ENCODE peak calls at places on chromosome 1, in nine cellular contexts. One of them, this sample, is unnamed.

GRCh38 chr1:189619682-189620332 is 857.9 kb downstream of the BRINP3 start:
- DNase-seq in CD8-positive, alpha-beta T cell: no peak
- DNase-seq in coronary artery: no peak
- DNase-seq in IMR-90: peak; percentile 93
- DNase-seq in NB4: no peak
- DNase-seq in OCI-LY7: no peak
- DNase-seq in fibroblast of pulmonary artery: peak; percentile 90
- DNase-seq in suprapubic skin: no peak
- DNase-seq in HFF-Myc: peak; percentile 2
- DNase-seq in this sample: peak; percentile 67

GRCh38 chr1:59506952-59507351 is 210.1 kb downstream of the FGGY start:
- DNase-seq in CD8-positive, alpha-beta T cell: no peak
- DNase-seq in coronary artery: no peak
- DNase-seq in IMR-90: peak; percentile 40
- DNase-seq in NB4: peak; percentile 78
- DNase-seq in OCI-LY7: peak; percentile 48
- DNase-seq in fibroblast of pulmonary artery: no peak
- DNase-seq in suprapubic skin: no peak
- DNase-seq in HFF-Myc: no peak
- DNase-seq in this sample: peak; percentile 50

GRCh38 chr1:215146252-215146975 is 63.9 kb downstream of the KCNK2 start:
- DNase-seq in CD8-positive, alpha-beta T cell: no peak
- DNase-seq in coronary artery: no peak
- DNase-seq in IMR-90: peak; percentile 64
- DNase-seq in NB4: peak; percentile 69
- DNase-seq in OCI-LY7: no peak
- DNase-seq in fibroblast of pulmonary artery: peak; percentile 62
- DNase-seq in suprapubic skin: no peak
- DNase-seq in HFF-Myc: no peak
- DNase-seq in this sample: peak; percentile 61

GRCh38 chr1:225635649-225636048 is 17.3 kb downstream of the ENAH start:
- DNase-seq in CD8-positive, alpha-beta T cell: no peak
- DNase-seq in coronary artery: no peak
- DNase-seq in IMR-90: no peak
- DNase-seq in NB4: no peak
- DNase-seq in OCI-LY7: no peak
- DNase-seq in fibroblast of pulmonary artery: peak; percentile 38
- DNase-seq in suprapubic skin: no peak
- DNase-seq in HFF-Myc: no peak
- DNase-seq in this sample: no peak

GRCh38 chr1:160206421-160207117 is 1.4 kb downstream of the PEA15 start:
- DNase-seq in CD8-positive, alpha-beta T cell: no peak
- DNase-seq in coronary artery: no peak
- DNase-seq in IMR-90: peak; percentile 90
- DNase-seq in NB4: peak; percentile 35
- DNase-seq in OCI-LY7: peak; percentile 32
- DNase-seq in fibroblast of pulmonary artery: peak; percentile 89
- DNase-seq in suprapubic skin: no peak
- DNase-seq in HFF-Myc: peak; percentile 38
- DNase-seq in this sample: peak; percentile 88

GRCh38 chr1:216200941-216201340 is 222.3 kb downstream of the USH2A start:
- DNase-seq in CD8-positive, alpha-beta T cell: no peak
- DNase-seq in coronary artery: no peak
- DNase-seq in IMR-90: no peak
- DNase-seq in NB4: no peak
- DNase-seq in OCI-LY7: no peak
- DNase-seq in fibroblast of pulmonary artery: no peak
- DNase-seq in suprapubic skin: no peak
- DNase-seq in HFF-Myc: no peak
- DNase-seq in this sample: no peak

GRCh38 chr1:111813440-111814304 is 58.0 kb downstream of the DDX20 start:
- DNase-seq in CD8-positive, alpha-beta T cell: no peak
- DNase-seq in coronary artery: no peak
- DNase-seq in IMR-90: no peak
- DNase-seq in NB4: peak; percentile 32
- DNase-seq in OCI-LY7: peak; percentile 32
- DNase-seq in fibroblast of pulmonary artery: no peak
- DNase-seq in suprapubic skin: no peak
- DNase-seq in HFF-Myc: no peak
- DNase-seq in this sample: no peak

GRCh38 chr1:10980841-10981727 is 31.4 kb upstream of the TARDBP start:
- DNase-seq in CD8-positive, alpha-beta T cell: no peak
- DNase-seq in coronary artery: no peak
- DNase-seq in IMR-90: no peak
- DNase-seq in NB4: no peak
- DNase-seq in OCI-LY7: no peak
- DNase-seq in fibroblast of pulmonary artery: peak; percentile 33
- DNase-seq in suprapubic skin: no peak
- DNase-seq in HFF-Myc: no peak
- DNase-seq in this sample: peak; percentile 59

GRCh38 chr1:172951728-172952365 is 98.9 kb downstream of the TNFSF18 start:
- DNase-seq in CD8-positive, alpha-beta T cell: no peak
- DNase-seq in coronary artery: no peak
- DNase-seq in IMR-90: peak; percentile 91
- DNase-seq in NB4: no peak
- DNase-seq in OCI-LY7: no peak
- DNase-seq in fibroblast of pulmonary artery: peak; percentile 86
- DNase-seq in suprapubic skin: no peak
- DNase-seq in HFF-Myc: no peak
- DNase-seq in this sample: peak; percentile 69

GRCh38 chr1:53585565-53585964 is 126.4 kb downstream of the DMRTB1 start:
- DNase-seq in CD8-positive, alpha-beta T cell: no peak
- DNase-seq in coronary artery: peak; percentile 50
- DNase-seq in IMR-90: no peak
- DNase-seq in NB4: no peak
- DNase-seq in OCI-LY7: no peak
- DNase-seq in fibroblast of pulmonary artery: no peak
- DNase-seq in suprapubic skin: peak; percentile 15
- DNase-seq in HFF-Myc: no peak
- DNase-seq in this sample: no peak

GRCh38 chr1:178772952-178773351 is 47.9 kb downstream of the RALGPS2 start:
- DNase-seq in CD8-positive, alpha-beta T cell: no peak
- DNase-seq in coronary artery: no peak
- DNase-seq in IMR-90: no peak
- DNase-seq in NB4: no peak
- DNase-seq in OCI-LY7: no peak
- DNase-seq in fibroblast of pulmonary artery: no peak
- DNase-seq in suprapubic skin: no peak
- DNase-seq in HFF-Myc: no peak
- DNase-seq in this sample: no peak

GRCh38 chr1:178774263-178774662 is 49.2 kb downstream of the RALGPS2 start:
- DNase-seq in CD8-positive, alpha-beta T cell: no peak
- DNase-seq in coronary artery: no peak
- DNase-seq in IMR-90: peak; percentile 28
- DNase-seq in NB4: peak; percentile 52
- DNase-seq in OCI-LY7: peak; percentile 48
- DNase-seq in fibroblast of pulmonary artery: peak; percentile 61
- DNase-seq in suprapubic skin: no peak
- DNase-seq in HFF-Myc: no peak
- DNase-seq in this sample: peak; percentile 61

GRCh38 chr1:178768423-178768822 is 43.4 kb downstream of the RALGPS2 start:
- DNase-seq in CD8-positive, alpha-beta T cell: no peak
- DNase-seq in coronary artery: no peak
- DNase-seq in IMR-90: no peak
- DNase-seq in NB4: peak; percentile 67
- DNase-seq in OCI-LY7: peak; percentile 46
- DNase-seq in fibroblast of pulmonary artery: peak; percentile 50
- DNase-seq in suprapubic skin: no peak
- DNase-seq in HFF-Myc: no peak
- DNase-seq in this sample: peak; percentile 63
- TF ChIP-seq CTCF in CD8-positive, alpha-beta T cell: peak; percentile 75
- TF ChIP-seq CTCF in coronary artery: no peak
- TF ChIP-seq CTCF in IMR-90: peak; percentile 52
- TF ChIP-seq CTCF in NB4: peak; percentile 80
- TF ChIP-seq CTCF in OCI-LY7: peak; percentile 92
- TF ChIP-seq CTCF in fibroblast of pulmonary artery: peak; percentile 77
- TF ChIP-seq CTCF in suprapubic skin: peak; percentile 43
- TF ChIP-seq CTCF in HFF-Myc: peak; percentile 76
- TF ChIP-seq CTCF in this sample: peak; percentile 79

GRCh38 chr1:23774174-23774880 is 3.9 kb upstream of the PITHD1 start:
- DNase-seq in CD8-positive, alpha-beta T cell: no peak
- DNase-seq in coronary artery: no peak
- DNase-seq in IMR-90: no peak
- DNase-seq in NB4: peak; percentile 37
- DNase-seq in OCI-LY7: no peak
- DNase-seq in fibroblast of pulmonary artery: no peak
- DNase-seq in suprapubic skin: no peak
- DNase-seq in HFF-Myc: no peak
- DNase-seq in this sample: no peak

GRCh38 chr1:23768733-23769132 is 9.5 kb upstream of the PITHD1 start:
- DNase-seq in CD8-positive, alpha-beta T cell: no peak
- DNase-seq in coronary artery: no peak
- DNase-seq in IMR-90: no peak
- DNase-seq in NB4: no peak
- DNase-seq in OCI-LY7: no peak
- DNase-seq in fibroblast of pulmonary artery: no peak
- DNase-seq in suprapubic skin: no peak
- DNase-seq in HFF-Myc: no peak
- DNase-seq in this sample: no peak

GRCh38 chr1:23772854-23773242 is 5.4 kb upstream of the PITHD1 start:
- DNase-seq in CD8-positive, alpha-beta T cell: no peak
- DNase-seq in coronary artery: no peak
- DNase-seq in IMR-90: no peak
- DNase-seq in NB4: no peak
- DNase-seq in OCI-LY7: no peak
- DNase-seq in fibroblast of pulmonary artery: no peak
- DNase-seq in suprapubic skin: no peak
- DNase-seq in HFF-Myc: no peak
- DNase-seq in this sample: no peak

GRCh38 chr1:23776198-23776597 is 2.0 kb upstream of the PITHD1 start:
- DNase-seq in CD8-positive, alpha-beta T cell: no peak
- DNase-seq in coronary artery: no peak
- DNase-seq in IMR-90: no peak
- DNase-seq in NB4: no peak
- DNase-seq in OCI-LY7: no peak
- DNase-seq in fibroblast of pulmonary artery: no peak
- DNase-seq in suprapubic skin: no peak
- DNase-seq in HFF-Myc: no peak
- DNase-seq in this sample: no peak

DNA sequence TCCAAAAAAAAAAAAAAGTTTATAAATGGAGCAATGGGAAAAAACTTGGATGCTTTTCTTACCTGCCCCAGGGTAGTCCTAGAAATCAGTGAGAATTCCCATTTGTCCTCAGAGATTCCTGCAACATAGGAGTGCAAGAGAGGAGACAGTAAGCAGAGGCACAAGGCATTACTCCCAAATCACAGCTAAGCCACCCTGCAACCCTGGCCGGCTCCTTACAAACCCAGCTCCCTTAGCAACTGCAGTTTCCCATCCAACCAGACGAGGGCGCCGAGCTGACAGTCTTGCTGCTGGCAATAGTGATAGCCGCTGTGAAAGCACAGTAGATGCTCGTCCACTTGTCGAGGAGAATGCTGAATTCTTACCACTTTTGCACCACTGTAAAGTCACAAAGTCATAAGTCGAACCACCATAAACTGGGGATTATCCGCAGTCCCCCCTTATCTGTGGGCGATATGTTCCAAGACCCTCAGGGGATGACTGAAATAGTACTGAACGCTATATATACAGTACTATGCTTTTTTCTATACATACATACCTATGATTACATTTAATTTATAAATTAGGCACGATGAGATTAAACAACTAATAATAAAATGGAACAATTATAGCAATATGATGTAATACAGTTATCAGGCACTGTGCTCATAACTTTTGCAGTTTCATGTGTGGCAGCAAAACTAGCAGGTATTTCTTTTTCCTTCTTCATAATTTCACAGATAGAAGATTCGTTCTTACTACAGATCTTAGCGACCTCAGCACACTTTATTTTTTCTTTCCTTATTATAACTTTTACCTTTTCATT is 6.0 kb upstream of the PITHD1 start:
- DNase-seq in CD8-positive, alpha-beta T cell: peak; percentile 75
- DNase-seq in coronary artery: no peak
- DNase-seq in IMR-90: peak; percentile 76
- DNase-seq in NB4: peak; percentile 83
- DNase-seq in OCI-LY7: peak; percentile 87
- DNase-seq in fibroblast of pulmonary artery: peak; percentile 88
- DNase-seq in suprapubic skin: peak; percentile 90
- DNase-seq in HFF-Myc: no peak
- DNase-seq in this sample: peak; percentile 89
- H3K4me3 ChIP-seq in CD8-positive, alpha-beta T cell: no peak overlapping the region
- H3K4me3 ChIP-seq in coronary artery: peak overlapping the region; percentile 36
- H3K4me3 ChIP-seq in IMR-90: no peak overlapping the region
- H3K4me3 ChIP-seq in NB4: no peak overlapping the region
- H3K4me3 ChIP-seq in OCI-LY7: no peak overlapping the region
- H3K4me3 ChIP-seq in fibroblast of pulmonary artery: no peak overlapping the region
- H3K4me3 ChIP-seq in suprapubic skin: no peak overlapping the region
- H3K4me3 ChIP-seq in HFF-Myc: no peak overlapping the region
- H3K4me3 ChIP-seq in this sample: no peak overlapping the region

GRCh38 chr1:152398812-152399698 is 15.0 kb downstream of the CRNN start:
- DNase-seq in CD8-positive, alpha-beta T cell: no peak
- DNase-seq in coronary artery: no peak
- DNase-seq in IMR-90: no peak
- DNase-seq in NB4: peak; percentile 9
- DNase-seq in OCI-LY7: peak; percentile 3
- DNase-seq in fibroblast of pulmonary artery: peak; percentile 16
- DNase-seq in suprapubic skin: no peak
- DNase-seq in HFF-Myc: no peak
- DNase-seq in this sample: peak; percentile 14
- TF ChIP-seq CTCF in CD8-positive, alpha-beta T cell: no peak
- TF ChIP-seq CTCF in coronary artery: no peak
- TF ChIP-seq CTCF in IMR-90: peak; percentile 10
- TF ChIP-seq CTCF in NB4: peak; percentile 14
- TF ChIP-seq CTCF in OCI-LY7: peak; percentile 61
- TF ChIP-seq CTCF in fibroblast of pulmonary artery: peak; percentile 34
- TF ChIP-seq CTCF in suprapubic skin: peak; percentile 24
- TF ChIP-seq CTCF in HFF-Myc: no peak
- TF ChIP-seq CTCF in this sample: peak; percentile 33

GRCh38 chr1:66925944-66926343 is 1.2 kb downstream of the MIER1 start:
- DNase-seq in CD8-positive, alpha-beta T cell: no peak
- DNase-seq in coronary artery: no peak
- DNase-seq in IMR-90: no peak
- DNase-seq in NB4: peak; percentile 27
- DNase-seq in OCI-LY7: peak; percentile 51
- DNase-seq in fibroblast of pulmonary artery: no peak
- DNase-seq in suprapubic skin: no peak
- DNase-seq in HFF-Myc: no peak
- DNase-seq in this sample: no peak

GRCh38 chr1:66925558-66925910 is 744 bp downstream of the MIER1 start:
- DNase-seq in CD8-positive, alpha-beta T cell: no peak
- DNase-seq in coronary artery: no peak
- DNase-seq in IMR-90: no peak
- DNase-seq in NB4: no peak
- DNase-seq in OCI-LY7: no peak
- DNase-seq in fibroblast of pulmonary artery: no peak
- DNase-seq in suprapubic skin: no peak
- DNase-seq in HFF-Myc: no peak
- DNase-seq in this sample: no peak

GRCh38 chr1:66929289-66929688 is 4.5 kb downstream of the MIER1 start:
- DNase-seq in CD8-positive, alpha-beta T cell: no peak
- DNase-seq in coronary artery: no peak
- DNase-seq in IMR-90: no peak
- DNase-seq in NB4: peak; percentile 17
- DNase-seq in OCI-LY7: peak; percentile 21
- DNase-seq in fibroblast of pulmonary artery: no peak
- DNase-seq in suprapubic skin: no peak
- DNase-seq in HFF-Myc: no peak
- DNase-seq in this sample: no peak

GRCh38 chr1:66927528-66927927 is 2.7 kb downstream of the MIER1 start:
- DNase-seq in CD8-positive, alpha-beta T cell: no peak
- DNase-seq in coronary artery: no peak
- DNase-seq in IMR-90: no peak
- DNase-seq in NB4: no peak
- DNase-seq in OCI-LY7: no peak
- DNase-seq in fibroblast of pulmonary artery: no peak
- DNase-seq in suprapubic skin: no peak
- DNase-seq in HFF-Myc: no peak
- DNase-seq in this sample: no peak

GRCh38 chr1:66924756-66925557 is at the start of the genes DNAI4 and MIER1:
- DNase-seq in CD8-positive, alpha-beta T cell: peak; percentile 93
- DNase-seq in coronary artery: peak; percentile 99
- DNase-seq in IMR-90: peak; percentile 98
- DNase-seq in NB4: peak; percentile 96
- DNase-seq in OCI-LY7: peak; percentile 97
- DNase-seq in fibroblast of pulmonary artery: peak; percentile 99
- DNase-seq in suprapubic skin: peak; percentile 99
- DNase-seq in HFF-Myc: peak; percentile 92
- DNase-seq in this sample: peak; percentile 99
- H3K4me3 ChIP-seq in CD8-positive, alpha-beta T cell: peak within 1 kb of the TSS; percentile 99
- H3K4me3 ChIP-seq in coronary artery: peak within 1 kb of the TSS; percentile 87
- H3K4me3 ChIP-seq in IMR-90: peak within 1 kb of the TSS; percentile 64
- H3K4me3 ChIP-seq in NB4: peak within 1 kb of the TSS; percentile 90
- H3K4me3 ChIP-seq in OCI-LY7: peak within 1 kb of the TSS; percentile 96
- H3K4me3 ChIP-seq in fibroblast of pulmonary artery: peak within 1 kb of the TSS; percentile 95
- H3K4me3 ChIP-seq in suprapubic skin: peak within 1 kb of the TSS; percentile 82
- H3K4me3 ChIP-seq in HFF-Myc: peak within 1 kb of the TSS; percentile 94
- H3K4me3 ChIP-seq in this sample: peak within 1 kb of the TSS; percentile 86